ENCODE peak calls at places on chromosomes 12 and 14, in nine cellular contexts. B is body of pancreas, C is lower lobe of right lung, T is brain microvascular endothelial cell, S is pancreas, K is retinal pigment epithelial cell, N is fibroblast of mammary gland, E is NB4, L is lower leg skin. W is an unnamed sample.

GRCh38 chr14:26370118-26370517 is 227.7 kb downstream of the NOVA1 start:
- DNase-seq in L (no peak), B (no peak), C (no peak), N (peak), T (no peak), S (no peak), K (peak), E (no peak), W (no peak)

GRCh38 chr14:104432611-104433231 is 146.8 kb upstream of the C14orf180 start:
- DNase-seq in C (peak), B (no peak), N (no peak), S (peak), K (no peak), E (no peak), L (no peak), T (no peak), W (no peak)

GRCh38 chr12:116263844-116264243 is 13.6 kb downstream of the MED13L start:
- DNase-seq in S (no peak), L (no peak), B (no peak), K (no peak), T (no peak), N (no peak), C (no peak), E (peak), W (no peak)

GRCh38 chr14:106844608-106845285 is 1318.4 kb downstream of the TMEM121 start:
- DNase-seq in S (peak), B (peak), T (no peak), C (peak), N (peak), E (peak), K (no peak), L (peak), W (peak)

GRCh38 chr14:60646202-60646886 is 2.9 kb downstream of the SIX1 start:
- DNase-seq in B (no peak), N (no peak), S (no peak), E (peak), C (no peak), T (no peak), L (no peak), K (no peak), W (no peak)

GRCh38 chr14:101624579-101624978 is 63.3 kb downstream of the DIO3 start:
- DNase-seq in S (no peak), B (no peak), K (no peak), T (no peak), E (no peak), N (no peak), L (no peak), C (no peak), W (no peak)

GRCh38 chr14:90087433-90087832 is 25.6 kb downstream of the KCNK13 start:
- DNase-seq in C (peak), S (no peak), E (peak), T (peak), K (no peak), L (peak), B (peak), N (peak), W (peak)

GRCh38 chr12:2294651-2295475 is 242.1 kb downstream of the CACNA1C start:
- DNase-seq in B (peak), S (no peak), C (peak), L (peak), E (peak), N (peak), T (no peak), K (no peak), W (peak)

GRCh38 chr14:76917158-76917596 is 91.0 kb downstream of the LRRC74A start:
- DNase-seq in L (no peak), C (no peak), S (peak), K (peak), B (peak), T (peak), E (peak), N (peak), W (peak)

GRCh38 chr12:119870462-119870861 is 6.7 kb downstream of the CIT start:
- DNase-seq in K (no peak), L (no peak), E (no peak), C (no peak), N (peak), S (no peak), T (no peak), B (no peak), W (no peak)

GRCh38 chr12:14167005-14167628 is 185.7 kb upstream of the GRIN2B start:
- DNase-seq in L (peak), N (peak), T (peak), C (no peak), K (peak), B (peak), S (peak), E (peak), W (peak)

GRCh38 chr12:14171111-14171510 is 189.7 kb upstream of the GRIN2B start:
- DNase-seq in E (no peak), N (no peak), C (no peak), L (no peak), B (no peak), K (no peak), T (no peak), S (no peak), W (peak)
- H3K4me3 ChIP-seq in E (no peak), N (no peak), C (no peak), L (no peak), B (no peak), K (no peak), T (no peak), S (no peak), W (no peak)

GRCh38 chr14:36067428-36068187 is 108.9 kb downstream of the PTCSC3 start:
- DNase-seq in N (no peak), K (no peak), C (no peak), E (no peak), S (no peak), T (no peak), B (no peak), L (no peak), W (peak)

GRCh38 chr14:36066636-36067035 is 109.9 kb downstream of the PTCSC3 start:
- DNase-seq in L (no peak), B (no peak), N (no peak), E (no peak), S (no peak), K (no peak), C (no peak), T (no peak), W (no peak)

GRCh38 chr14:36069535-36069900 is 107.0 kb downstream of the PTCSC3 start:
- DNase-seq in B (peak), N (peak), S (peak), E (peak), C (peak), L (no peak), T (peak), K (peak), W (peak)

GRCh38 chr14:36068777-36069534 is 107.6 kb downstream of the PTCSC3 start:
- DNase-seq in L (no peak), E (no peak), N (peak), C (no peak), T (peak), B (no peak), K (peak), S (no peak), W (no peak)

DNA sequence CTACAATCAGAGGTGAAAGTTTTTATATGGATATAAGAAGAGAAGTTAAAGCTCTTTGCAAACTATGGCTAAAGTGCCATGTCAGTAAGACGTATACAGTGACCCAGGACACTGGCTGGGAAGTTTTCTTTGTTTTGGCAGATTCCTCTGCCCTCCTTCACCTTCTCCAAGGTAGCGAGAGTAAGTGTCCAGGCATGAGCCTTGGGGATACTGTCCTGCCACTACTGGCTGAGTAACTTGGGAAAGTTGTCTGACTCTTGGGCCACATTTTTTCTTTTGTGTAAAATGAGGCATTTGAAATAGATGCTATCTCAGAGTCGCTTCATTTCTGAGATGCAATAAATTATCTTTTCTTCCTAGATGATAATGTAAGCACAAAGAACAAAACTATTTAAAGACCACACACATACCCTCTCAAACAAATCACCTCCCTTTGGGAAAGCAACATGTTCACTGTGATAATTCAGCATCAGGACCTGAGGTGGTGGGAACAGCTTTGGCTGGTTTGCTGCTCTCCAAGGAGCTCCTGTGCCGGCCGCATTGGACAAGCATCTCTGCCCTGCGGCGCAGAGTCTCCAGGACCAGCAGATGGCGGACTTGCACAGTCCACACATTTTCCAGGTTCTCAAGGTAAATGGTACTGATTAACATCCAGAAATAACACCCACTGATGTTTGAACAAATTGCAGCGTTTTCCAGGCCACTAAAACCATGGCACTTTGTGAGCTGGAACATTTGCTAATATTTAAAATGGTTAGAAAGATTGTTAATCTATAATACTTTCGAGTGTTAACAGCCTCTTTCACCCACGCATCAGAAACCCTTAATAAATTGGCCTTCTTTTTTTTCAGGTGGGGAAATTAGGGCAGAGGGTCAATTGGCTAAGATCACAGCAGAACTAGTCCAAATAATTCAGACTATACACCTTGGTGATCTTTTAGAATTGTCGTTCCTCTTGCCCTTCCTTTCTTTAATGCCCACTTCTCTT is 106.2 kb downstream of the PTCSC3 start:
- DNase-seq in B (peak), S (peak), T (peak), E (peak), N (peak), C (peak), K (peak), L (no peak), W (peak)
- TF ChIP-seq CTCF in B (peak), S (peak), T (peak), E (peak), N (peak), C (peak), K (peak), L (no peak), W (peak)

DNA sequence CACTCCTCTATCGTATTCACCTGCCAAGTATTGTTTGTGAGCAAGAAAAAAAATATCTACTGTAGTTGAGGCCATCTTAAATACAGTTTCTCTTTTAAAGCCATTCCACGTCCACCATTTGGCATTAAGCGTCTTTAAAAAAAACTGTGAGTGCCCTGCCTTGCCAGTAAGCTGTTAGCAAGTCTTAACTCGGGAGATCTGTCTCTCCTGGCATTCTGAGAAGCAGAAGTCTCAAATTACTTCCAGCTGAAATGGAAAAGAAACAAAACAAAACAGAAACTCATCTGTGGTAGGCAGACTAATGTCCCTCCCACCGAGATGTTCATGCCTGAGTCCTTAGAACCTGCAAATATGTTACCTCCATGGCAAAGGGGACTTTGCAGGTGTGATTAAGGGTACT is 126.2 kb downstream of the CRADD start:
- DNase-seq in E (no peak), N (peak), K (no peak), T (no peak), C (no peak), B (no peak), L (no peak), S (no peak), W (no peak)
- H3K4me3 ChIP-seq in E (no peak), N (no peak), K (no peak), T (no peak), C (no peak), B (no peak), L (no peak), S (no peak), W (no peak)

DNA sequence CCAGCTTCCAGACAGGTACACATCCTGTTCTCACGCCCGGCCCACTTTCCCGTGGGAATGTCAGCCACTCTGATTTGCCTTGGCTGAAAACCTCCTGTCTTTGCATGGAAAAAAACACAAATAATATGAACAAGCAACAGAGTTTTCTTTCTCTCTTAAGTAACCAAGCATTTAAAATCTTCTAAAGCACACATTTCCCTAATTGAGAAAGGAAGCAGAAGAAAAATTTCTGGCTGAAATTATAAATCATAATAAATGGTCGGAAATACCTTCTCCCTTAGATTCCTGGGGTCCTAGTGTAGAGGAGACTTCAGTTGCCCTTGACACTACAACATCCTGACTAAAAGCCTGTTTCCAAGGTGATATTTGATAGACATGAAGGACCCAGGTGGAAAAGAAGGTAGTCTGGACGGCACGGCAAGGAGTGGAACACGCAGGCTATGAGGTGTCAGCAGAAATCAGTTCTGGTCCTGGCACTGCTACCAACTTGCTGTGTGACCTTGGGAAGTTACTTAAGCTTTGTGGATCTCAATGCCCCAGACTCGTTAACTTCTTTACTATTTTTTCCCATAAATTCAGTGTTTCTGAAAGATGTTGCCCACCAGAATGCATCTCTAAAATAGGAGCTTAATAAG is 37.0 kb upstream of the BCL2L14 start:
- DNase-seq in T (no peak), L (no peak), S (no peak), K (no peak), C (no peak), B (no peak), N (no peak), E (no peak), W (no peak)
- TF ChIP-seq CTCF in T (no peak), L (no peak), S (peak), K (no peak), C (no peak), B (no peak), N (no peak), E (no peak), W (no peak)

GRCh38 chr12:113170926-113171325 is 14.4 kb downstream of the DDX54 start:
- DNase-seq in E (no peak), B (no peak), C (no peak), N (no peak), L (no peak), S (no peak), T (no peak), K (no peak), W (no peak)

GRCh38 chr12:113174461-113175384 is 10.6 kb downstream of the DDX54 start:
- DNase-seq in B (peak), C (peak), T (peak), K (no peak), N (peak), S (peak), E (peak), L (peak), W (peak)

GRCh38 chr12:113172185-113172584 is 13.1 kb downstream of the DDX54 start:
- DNase-seq in L (no peak), E (no peak), B (no peak), T (no peak), C (no peak), S (no peak), K (no peak), N (no peak), W (no peak)

GRCh38 chr12:113171543-113171942 is 13.7 kb downstream of the DDX54 start:
- DNase-seq in L (no peak), N (no peak), E (no peak), B (no peak), K (no peak), S (no peak), C (no peak), T (no peak), W (no peak)

DNA sequence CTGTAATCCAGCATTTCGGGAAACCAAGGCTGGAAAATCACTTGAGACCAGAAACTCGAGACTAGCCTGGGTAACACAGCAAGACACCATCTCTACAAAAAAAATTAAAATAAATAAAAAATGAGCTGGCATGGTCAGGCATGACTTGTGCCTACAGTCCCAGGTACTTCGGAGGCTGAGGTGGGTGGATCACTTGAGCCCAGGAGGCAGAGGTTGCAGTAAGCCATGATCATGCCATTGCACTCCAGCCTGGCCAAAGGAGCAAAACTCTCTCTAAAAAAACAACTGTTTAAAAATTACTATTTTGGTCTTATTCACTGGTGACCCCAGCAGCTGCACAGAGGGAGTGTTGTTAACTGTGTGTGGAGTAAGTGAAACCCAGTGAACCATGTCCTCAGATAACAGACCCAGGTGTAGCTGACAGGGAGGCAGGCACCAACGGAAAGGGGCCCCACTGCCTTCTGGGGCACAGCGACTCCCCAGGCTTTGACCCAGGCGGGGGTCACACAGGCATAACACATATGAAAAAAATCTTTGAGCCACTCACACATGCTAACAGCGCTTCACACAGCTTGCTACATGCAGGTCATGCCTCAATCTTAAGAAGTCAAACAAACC is 12.1 kb downstream of the DDX54 start:
- DNase-seq in N (no peak), S (no peak), E (no peak), L (no peak), C (no peak), B (no peak), T (no peak), K (no peak), W (peak)
- H3K4me3 ChIP-seq in N (no peak), S (no peak), E (no peak), L (no peak), C (no peak), B (no peak), T (no peak), K (no peak), W (no peak)

GRCh38 chr12:77315407-77315806 is 250.0 kb upstream of the E2F7 start:
- DNase-seq in L (no peak), N (no peak), T (no peak), C (no peak), E (no peak), K (no peak), B (no peak), S (no peak), W (no peak)
- TF ChIP-seq CTCF in L (no peak), N (no peak), T (no peak), C (no peak), E (no peak), K (no peak), B (no peak), S (no peak), W (no peak)